ENCODE peak calls at places on chromosomes 13 and 19, in ten cellular contexts. I, L, G, P, Z, M, B, O, Q and Y are unnamed samples.

GRCh38 chr13:67184247-67184646 is 45.9 kb downstream of the PCDH9 start:
- DNase-seq in Q (no peak), B (no peak), G (no peak), M (no peak), O (no peak), I (no peak), P (no peak), Z (no peak), L (no peak), Y (no peak)

GRCh38 chr13:98254541-98254940 is 77.5 kb upstream of the RNF113B start:
- DNase-seq in G (no peak), B (peak), O (no peak), M (no peak), P (no peak), I (no peak), L (no peak), Z (no peak), Q (peak), Y (no peak)

GRCh38 chr19:33431986-33432385 is 58.5 kb downstream of the CEBPG start:
- DNase-seq in O (no peak), M (no peak), P (no peak), I (no peak), B (no peak), Z (no peak), Q (no peak), G (no peak), L (no peak), Y (no peak)

GRCh38 chr19:18254546-18255500 is 19.4 kb downstream of the IQCN start:
- DNase-seq in I (peak), B (no peak), Z (no peak), M (peak), P (no peak), G (peak), L (no peak), Q (no peak), O (no peak), Y (no peak)

GRCh38 chr19:53595510-53595867 is 36.3 kb upstream of the DPRX start:
- DNase-seq in L (no peak), Z (no peak), M (no peak), I (no peak), P (no peak), Q (no peak), B (no peak), G (no peak), O (no peak), Y (no peak)

GRCh38 chr13:74104661-74105275 is 29.4 kb downstream of the KLF12 start:
- DNase-seq in I (no peak), G (no peak), B (no peak), O (no peak), L (no peak), P (no peak), M (no peak), Q (no peak), Z (no peak), Y (no peak)

GRCh38 chr19:38032151-38032550 is 125.1 kb downstream of the SIPA1L3 start:
- DNase-seq in O (no peak), I (no peak), Z (no peak), M (no peak), P (peak), G (no peak), Q (peak), B (no peak), L (no peak), Y (no peak)

GRCh38 chr13:29384466-29384865 is 211.0 kb downstream of the SLC7A1 start:
- DNase-seq in M (no peak), Q (no peak), Z (peak), B (no peak), O (peak), G (no peak), I (no peak), P (peak), L (no peak), Y (no peak)

GRCh38 chr19:35309481-35310279 is 17.7 kb downstream of the MAG start:
- DNase-seq in M (no peak), O (no peak), Z (peak), Q (no peak), L (no peak), G (no peak), B (no peak), P (peak), I (no peak), Y (no peak)

GRCh38 chr13:80989241-80989640 is 648.3 kb upstream of the SPRY2 start:
- DNase-seq in M (no peak), Z (no peak), I (no peak), Q (no peak), L (no peak), G (no peak), P (no peak), O (no peak), B (no peak), Y (no peak)

GRCh38 chr13:74246398-74246975 is 112.3 kb upstream of the KLF12 start:
- DNase-seq in M (no peak), O (no peak), P (peak), G (no peak), B (no peak), Q (no peak), I (no peak), Z (no peak), L (no peak), Y (no peak)

GRCh38 chr19:5150902-5151741 is 182.2 kb downstream of the KDM4B start:
- DNase-seq in M (peak), Q (no peak), L (peak), P (no peak), B (no peak), G (no peak), O (peak), Z (no peak), I (no peak), Y (peak)

GRCh38 chr13:23020246-23020843 is 160.4 kb upstream of the SGCG start:
- DNase-seq in M (peak), I (peak), P (peak), Q (peak), G (peak), Z (peak), B (peak), O (peak), L (no peak), Y (peak)

GRCh38 chr13:52158629-52159158 is 703 bp downstream of the NEK3 start:
- DNase-seq in L (peak), M (peak), B (no peak), Q (peak), I (peak), Z (no peak), G (no peak), P (peak), O (no peak), Y (peak)

GRCh38 chr19:8395621-8396082 is 5.5 kb downstream of the RAB11B start:
- DNase-seq in I (no peak), G (no peak), Z (no peak), L (no peak), M (no peak), B (no peak), P (no peak), O (no peak), Q (no peak), Y (no peak)

GRCh38 chr13:25354377-25354776 is 17.4 kb upstream of the ATP8A2 start:
- DNase-seq in Q (no peak), Z (no peak), I (no peak), L (no peak), O (no peak), B (no peak), M (no peak), P (no peak), G (no peak), Y (no peak)

GRCh38 chr19:53140351-53140750 is 7.6 kb upstream of the ZNF415 start:
- DNase-seq in P (no peak), Q (no peak), B (no peak), I (no peak), M (no peak), Z (no peak), G (no peak), O (no peak), L (no peak), Y (no peak)

GRCh38 chr13:39600766-39601165 is 2.2 kb downstream of the LHFPL6 start:
- DNase-seq in Z (no peak), M (no peak), O (no peak), I (no peak), G (no peak), P (peak), B (no peak), L (peak), Q (no peak), Y (no peak)

GRCh38 chr13:30453727-30454126 is 12.0 kb downstream of the HMGB1 start:
- DNase-seq in L (no peak), G (peak), B (no peak), M (no peak), I (no peak), P (no peak), Z (no peak), O (no peak), Q (peak), Y (no peak)

GRCh38 chr13:51502206-51502651 is 49.4 kb upstream of the INTS6 start:
- DNase-seq in O (no peak), L (no peak), Q (no peak), M (no peak), G (no peak), I (no peak), Z (no peak), P (no peak), B (no peak), Y (peak)

GRCh38 chr13:20461860-20462532 is 63.7 kb downstream of the CRYL1 start:
- DNase-seq in G (no peak), L (no peak), O (no peak), I (no peak), B (no peak), Q (no peak), M (no peak), P (peak), Z (peak), Y (no peak)

GRCh38 chr13:98658131-98658530 is 81.2 kb upstream of the STK24 start:
- DNase-seq in M (peak), G (no peak), Z (no peak), L (no peak), I (peak), O (no peak), B (no peak), P (peak), Q (peak), Y (no peak)

GRCh38 chr13:84649853-84650252 is 767.6 kb upstream of the SLITRK1 start:
- DNase-seq in M (no peak), B (no peak), O (no peak), G (no peak), I (no peak), L (no peak), Q (peak), P (peak), Z (no peak), Y (no peak)

GRCh38 chr19:51688665-51689571 is 4.2 kb upstream of the SPACA6 start:
- DNase-seq in M (peak), I (peak), G (no peak), Q (peak), L (peak), P (peak), B (peak), Z (peak), O (peak), Y (peak)
- TF ChIP-seq CTCF in M (no peak), I (no peak), G (no peak), Q (peak), L (peak), P (no peak), B (no peak), Z (no peak), O (no peak), Y (no peak)

GRCh38 chr13:31827707-31828106 is 88.4 kb downstream of the RXFP2 start:
- DNase-seq in I (no peak), M (no peak), L (no peak), B (no peak), P (peak), Q (no peak), O (peak), Z (peak), G (no peak), Y (no peak)

DNA sequence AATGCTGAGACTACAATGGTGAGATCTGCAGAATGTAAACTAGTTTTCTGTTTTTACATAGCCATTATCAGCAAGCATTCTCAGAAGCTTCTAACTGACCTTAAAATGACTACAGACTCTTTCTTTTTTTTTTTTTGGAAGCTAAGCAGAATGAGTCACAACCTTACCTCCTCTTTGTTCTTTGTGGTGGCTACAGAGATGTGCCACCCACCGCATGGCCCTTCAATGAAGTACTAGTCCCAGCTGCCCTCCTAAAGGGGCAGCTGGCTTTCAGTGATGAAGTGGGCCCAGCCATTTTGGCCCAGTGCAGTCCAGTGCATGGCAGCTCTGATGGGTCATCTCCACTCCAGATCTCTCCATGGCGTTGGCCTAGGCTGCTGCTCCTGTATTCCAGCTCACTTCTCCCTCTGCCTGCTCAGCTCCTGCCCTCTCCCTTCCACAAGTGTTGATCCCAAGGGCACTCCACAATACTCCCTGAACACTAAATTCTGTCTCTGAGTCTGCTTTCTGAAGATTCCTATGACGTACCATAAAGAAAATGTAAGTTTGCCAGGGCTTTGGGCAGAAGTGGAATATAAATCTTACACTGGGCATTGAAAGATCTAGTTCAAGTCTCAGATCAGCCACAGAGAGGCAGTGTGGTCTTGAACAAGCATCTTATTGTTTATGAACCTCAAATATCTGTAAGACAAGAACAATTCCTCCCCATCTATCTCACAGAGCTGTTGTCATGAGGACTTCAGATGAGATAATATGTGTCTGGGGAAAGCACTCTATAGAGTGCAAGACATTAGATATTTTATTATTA is 85.6 kb downstream of the RXFP2 start:
- DNase-seq in L (no peak), I (no peak), G (no peak), Z (no peak), M (no peak), P (peak), B (no peak), O (peak), Q (peak), Y (peak)
- TF ChIP-seq CTCF in L (peak), I (no peak), G (no peak), Z (peak), M (no peak), P (peak), B (peak), O (peak), Q (peak), Y (no peak)

GRCh38 chr13:114115191-114115671 is 17.2 kb downstream of the RASA3 start:
- DNase-seq in I (peak), L (peak), Z (no peak), P (peak), G (no peak), M (peak), B (no peak), O (peak), Q (peak), Y (no peak)
- TF ChIP-seq CTCF in I (no peak), L (no peak), Z (peak), P (no peak), G (no peak), M (no peak), B (peak), O (no peak), Q (peak), Y (no peak)

DNA sequence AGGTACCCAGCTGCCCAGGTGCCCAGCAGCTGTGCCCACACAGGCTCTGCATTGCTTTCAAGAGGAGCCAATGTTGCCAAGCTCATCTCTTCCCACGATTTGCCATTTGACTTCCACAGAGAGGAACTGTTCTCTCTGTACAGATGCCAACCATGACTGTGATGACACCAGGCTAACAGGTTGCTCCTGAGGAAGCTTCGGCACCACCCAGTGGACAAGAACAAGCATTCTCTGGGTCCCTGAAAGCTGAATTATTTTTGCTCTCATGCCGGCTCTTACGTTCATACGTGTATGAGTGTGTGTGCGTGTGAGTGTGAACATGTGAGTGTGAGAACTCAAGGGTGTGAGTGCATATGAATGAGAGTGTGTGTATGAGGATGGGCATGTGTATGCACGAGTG is 535.2 kb downstream of the LIG4 start:
- DNase-seq in Q (no peak), Z (no peak), I (no peak), P (peak), O (peak), B (no peak), G (no peak), L (no peak), M (no peak), Y (no peak)
- TF ChIP-seq CTCF in Q (no peak), Z (no peak), I (no peak), P (no peak), O (peak), B (no peak), G (no peak), L (no peak), M (no peak), Y (no peak)

DNA sequence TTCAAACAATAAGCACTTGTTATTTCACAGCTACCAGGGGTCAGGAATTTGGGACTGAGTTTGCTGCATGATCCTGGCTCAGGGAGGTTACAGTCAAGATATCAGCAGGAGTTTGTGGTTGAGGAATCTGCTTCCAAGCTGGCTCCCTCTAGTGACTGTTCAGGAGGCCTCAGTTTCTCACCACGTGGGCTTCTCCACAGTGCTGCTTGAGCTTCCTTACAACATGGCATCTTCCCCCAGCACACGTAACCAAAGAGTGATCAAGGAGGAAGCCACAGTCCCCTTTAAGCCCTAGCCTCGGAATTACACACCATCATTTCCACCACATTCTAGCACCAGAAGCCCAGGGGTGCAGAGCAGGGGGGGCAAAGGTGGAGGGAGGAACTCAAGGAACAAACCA is 28.8 kb downstream of the CELF5 start:
- DNase-seq in Q (no peak), M (no peak), B (no peak), P (no peak), O (no peak), L (no peak), Z (no peak), G (no peak), I (no peak), Y (no peak)
- TF ChIP-seq CTCF in Q (no peak), M (no peak), B (no peak), P (no peak), O (peak), L (no peak), Z (no peak), G (no peak), I (no peak), Y (no peak)

GRCh38 chr13:113084094-113084942 is 21.3 kb upstream of the F7 start:
- DNase-seq in O (no peak), I (no peak), M (no peak), G (no peak), Z (no peak), P (no peak), L (no peak), B (no peak), Q (no peak), Y (no peak)

GRCh38 chr13:113087923-113088690 is 17.5 kb upstream of the F7 start:
- DNase-seq in Q (no peak), I (no peak), O (peak), M (no peak), P (no peak), Z (no peak), L (no peak), B (no peak), G (no peak), Y (no peak)

GRCh38 chr13:113086991-113087922 is 18.3 kb upstream of the F7 start:
- DNase-seq in M (no peak), B (no peak), P (no peak), O (peak), Z (no peak), I (no peak), G (no peak), Q (no peak), L (no peak), Y (no peak)

GRCh38 chr13:113084943-113085540 is 20.5 kb upstream of the F7 start:
- DNase-seq in Q (no peak), Z (no peak), I (no peak), O (no peak), B (no peak), L (no peak), P (no peak), M (no peak), G (no peak), Y (no peak)

GRCh38 chr13:113086031-113086750 is 19.4 kb upstream of the F7 start:
- DNase-seq in M (no peak), G (no peak), B (no peak), P (no peak), Q (no peak), I (no peak), Z (no peak), L (no peak), O (no peak), Y (no peak)
- TF ChIP-seq CTCF in M (no peak), G (no peak), B (peak), P (peak), Q (no peak), I (no peak), Z (peak), L (no peak), O (peak), Y (no peak)

GRCh38 chr13:46905249-46905648 is 8.4 kb upstream of the HTR2A start:
- DNase-seq in M (no peak), B (no peak), L (no peak), O (no peak), Q (peak), G (peak), Z (no peak), P (peak), I (no peak), Y (no peak)
- TF ChIP-seq CTCF in M (no peak), B (peak), L (no peak), O (peak), Q (peak), G (no peak), Z (no peak), P (peak), I (no peak), Y (no peak)